ENCODE peak calls at places on chromosomes 3 and 15, in ten cellular contexts. One of them, this sample, is unnamed.

GRCh38 chr3:159839561-159840379 is 148.9 kb upstream of the IL12A start:
- DNase-seq in GM10248: no peak
- DNase-seq in A549: no peak
- DNase-seq in Panc1: no peak
- DNase-seq in RWPE1: no peak
- DNase-seq in heart left ventricle: no peak
- DNase-seq in AG09309: no peak
- DNase-seq in HFF-Myc: no peak
- DNase-seq in endothelial cell of umbilical vein: no peak
- DNase-seq in left ventricle myocardium inferior: peak
- DNase-seq in this sample: peak

GRCh38 chr15:31471731-31472430 is 145.2 kb downstream of the KLF13 start:
- DNase-seq in GM10248: no peak
- DNase-seq in A549: no peak
- DNase-seq in Panc1: no peak
- DNase-seq in RWPE1: no peak
- DNase-seq in heart left ventricle: no peak
- DNase-seq in AG09309: peak
- DNase-seq in HFF-Myc: peak
- DNase-seq in endothelial cell of umbilical vein: no peak
- DNase-seq in left ventricle myocardium inferior: no peak
- DNase-seq in this sample: no peak

GRCh38 chr15:76376816-76377215 is 40.2 kb downstream of the ISL2 start:
- DNase-seq in GM10248: no peak
- DNase-seq in A549: no peak
- DNase-seq in Panc1: no peak
- DNase-seq in RWPE1: no peak
- DNase-seq in heart left ventricle: no peak
- DNase-seq in AG09309: no peak
- DNase-seq in HFF-Myc: no peak
- DNase-seq in endothelial cell of umbilical vein: no peak
- DNase-seq in left ventricle myocardium inferior: no peak
- DNase-seq in this sample: peak

GRCh38 chr3:63325386-63325785 is 47.3 kb downstream of the SYNPR start:
- DNase-seq in GM10248: no peak
- DNase-seq in A549: no peak
- DNase-seq in Panc1: no peak
- DNase-seq in RWPE1: no peak
- DNase-seq in heart left ventricle: no peak
- DNase-seq in AG09309: no peak
- DNase-seq in HFF-Myc: no peak
- DNase-seq in endothelial cell of umbilical vein: no peak
- DNase-seq in left ventricle myocardium inferior: no peak
- DNase-seq in this sample: no peak

GRCh38 chr3:115789480-115789879 is 166.2 kb downstream of the GAP43 start:
- DNase-seq in GM10248: no peak
- DNase-seq in A549: no peak
- DNase-seq in Panc1: no peak
- DNase-seq in RWPE1: no peak
- DNase-seq in heart left ventricle: no peak
- DNase-seq in AG09309: no peak
- DNase-seq in HFF-Myc: no peak
- DNase-seq in endothelial cell of umbilical vein: no peak
- DNase-seq in left ventricle myocardium inferior: no peak
- DNase-seq in this sample: no peak

GRCh38 chr3:186953011-186953487 is 22.7 kb downstream of the ST6GAL1 start:
- DNase-seq in GM10248: no peak
- DNase-seq in A549: no peak
- DNase-seq in Panc1: no peak
- DNase-seq in RWPE1: no peak
- DNase-seq in heart left ventricle: no peak
- DNase-seq in AG09309: no peak
- DNase-seq in HFF-Myc: no peak
- DNase-seq in endothelial cell of umbilical vein: peak
- DNase-seq in left ventricle myocardium inferior: no peak
- DNase-seq in this sample: no peak

GRCh38 chr3:81216192-81216591 is 545.3 kb downstream of the GBE1 start:
- DNase-seq in GM10248: no peak
- DNase-seq in A549: no peak
- DNase-seq in Panc1: no peak
- DNase-seq in RWPE1: peak
- DNase-seq in heart left ventricle: no peak
- DNase-seq in AG09309: no peak
- DNase-seq in HFF-Myc: no peak
- DNase-seq in endothelial cell of umbilical vein: peak
- DNase-seq in left ventricle myocardium inferior: no peak
- DNase-seq in this sample: peak

GRCh38 chr3:11907667-11908660 is 61.3 kb upstream of the TAMM41 start:
- DNase-seq in GM10248: no peak
- DNase-seq in A549: no peak
- DNase-seq in Panc1: no peak
- DNase-seq in RWPE1: no peak
- DNase-seq in heart left ventricle: no peak
- DNase-seq in AG09309: no peak
- DNase-seq in HFF-Myc: no peak
- DNase-seq in endothelial cell of umbilical vein: no peak
- DNase-seq in left ventricle myocardium inferior: no peak
- DNase-seq in this sample: no peak

GRCh38 chr15:89307791-89308190 is 26.8 kb downstream of the POLG start:
- DNase-seq in GM10248: no peak
- DNase-seq in A549: no peak
- DNase-seq in Panc1: no peak
- DNase-seq in RWPE1: no peak
- DNase-seq in heart left ventricle: no peak
- DNase-seq in AG09309: peak
- DNase-seq in HFF-Myc: no peak
- DNase-seq in endothelial cell of umbilical vein: no peak
- DNase-seq in left ventricle myocardium inferior: no peak
- DNase-seq in this sample: no peak

GRCh38 chr15:71588746-71589145 is 221.6 kb upstream of the NR2E3 start:
- DNase-seq in GM10248: no peak
- DNase-seq in A549: peak
- DNase-seq in Panc1: no peak
- DNase-seq in RWPE1: peak
- DNase-seq in heart left ventricle: no peak
- DNase-seq in AG09309: no peak
- DNase-seq in HFF-Myc: peak
- DNase-seq in endothelial cell of umbilical vein: no peak
- DNase-seq in left ventricle myocardium inferior: no peak
- DNase-seq in this sample: no peak

GRCh38 chr15:82850242-82850591 is 40.8 kb downstream of the WHAMM start:
- DNase-seq in GM10248: no peak
- DNase-seq in A549: no peak
- DNase-seq in Panc1: no peak
- DNase-seq in RWPE1: no peak
- DNase-seq in heart left ventricle: no peak
- DNase-seq in AG09309: no peak
- DNase-seq in HFF-Myc: no peak
- DNase-seq in endothelial cell of umbilical vein: no peak
- DNase-seq in left ventricle myocardium inferior: no peak
- DNase-seq in this sample: no peak

GRCh38 chr15:25795712-25796111 is 67.4 kb downstream of the ATP10A start:
- DNase-seq in GM10248: no peak
- DNase-seq in A549: no peak
- DNase-seq in Panc1: no peak
- DNase-seq in RWPE1: no peak
- DNase-seq in heart left ventricle: no peak
- DNase-seq in AG09309: no peak
- DNase-seq in HFF-Myc: no peak
- DNase-seq in endothelial cell of umbilical vein: no peak
- DNase-seq in left ventricle myocardium inferior: no peak
- DNase-seq in this sample: no peak
- TF ChIP-seq CTCF in GM10248: no peak
- TF ChIP-seq CTCF in A549: no peak
- TF ChIP-seq CTCF in Panc1: no peak
- TF ChIP-seq CTCF in RWPE1: no peak
- TF ChIP-seq CTCF in heart left ventricle: no peak
- TF ChIP-seq CTCF in AG09309: no peak
- TF ChIP-seq CTCF in HFF-Myc: no peak
- TF ChIP-seq CTCF in endothelial cell of umbilical vein: no peak
- TF ChIP-seq CTCF in left ventricle myocardium inferior: no peak
- TF ChIP-seq CTCF in this sample: no peak

DNA sequence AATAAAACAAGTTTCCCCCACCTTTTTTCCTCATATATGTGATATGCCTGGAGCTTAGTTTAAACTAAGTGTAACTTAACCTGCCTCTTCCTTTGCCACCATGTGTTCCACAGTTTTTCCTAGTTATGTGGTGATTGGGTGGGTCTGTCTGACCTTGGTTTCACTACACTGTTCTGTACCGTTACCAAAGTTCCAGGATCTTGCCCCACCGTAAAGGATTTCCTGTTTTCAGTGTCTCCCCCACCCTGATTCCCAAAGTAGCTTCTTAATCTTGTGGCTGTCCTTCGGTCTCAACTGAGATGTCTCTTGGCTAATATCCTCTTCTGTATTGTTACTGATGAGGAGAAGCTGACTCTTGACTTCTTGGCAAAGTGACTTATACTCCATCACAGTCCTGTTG is 6.4 kb upstream of the MGA start:
- DNase-seq in GM10248: no peak
- DNase-seq in A549: no peak
- DNase-seq in Panc1: no peak
- DNase-seq in RWPE1: no peak
- DNase-seq in heart left ventricle: no peak
- DNase-seq in AG09309: no peak
- DNase-seq in HFF-Myc: no peak
- DNase-seq in endothelial cell of umbilical vein: no peak
- DNase-seq in left ventricle myocardium inferior: no peak
- DNase-seq in this sample: no peak
- TF ChIP-seq CTCF in GM10248: no peak
- TF ChIP-seq CTCF in A549: no peak
- TF ChIP-seq CTCF in Panc1: no peak
- TF ChIP-seq CTCF in RWPE1: no peak
- TF ChIP-seq CTCF in heart left ventricle: no peak
- TF ChIP-seq CTCF in AG09309: no peak
- TF ChIP-seq CTCF in HFF-Myc: no peak
- TF ChIP-seq CTCF in endothelial cell of umbilical vein: no peak
- TF ChIP-seq CTCF in left ventricle myocardium inferior: no peak
- TF ChIP-seq CTCF in this sample: no peak

DNA sequence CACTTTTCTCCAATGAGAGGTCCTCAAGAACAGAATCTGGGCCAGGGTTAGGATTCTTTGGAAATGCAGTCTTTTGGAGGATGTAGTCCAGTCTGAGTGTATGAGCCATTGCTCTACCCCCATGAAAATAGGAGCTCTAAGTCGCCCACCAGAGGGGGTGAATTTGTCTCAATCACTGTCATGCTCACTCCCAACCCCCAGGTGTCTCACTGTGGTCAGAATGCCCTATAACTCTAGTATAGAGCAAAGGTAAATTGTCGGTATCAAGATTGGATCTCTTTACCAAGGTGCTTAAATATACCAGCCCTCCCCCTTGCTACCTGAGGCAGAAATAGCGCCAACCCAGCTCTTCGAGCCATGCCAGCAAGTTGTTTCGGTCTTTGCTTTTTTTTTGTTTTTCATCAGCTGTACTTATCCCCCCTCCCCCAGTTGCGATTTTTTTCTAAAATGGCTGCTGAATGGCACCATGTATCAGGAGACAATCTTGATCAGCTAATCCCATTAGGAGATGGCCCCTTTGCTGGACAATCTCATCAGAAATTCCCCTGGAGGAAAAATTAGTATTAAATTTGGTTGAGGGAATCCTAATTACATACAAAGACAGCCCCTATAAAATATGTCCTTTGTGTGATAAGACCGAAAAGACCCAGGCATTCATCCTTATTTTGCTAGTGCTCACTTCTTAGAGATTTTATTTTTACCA is 130.7 kb downstream of the EBLN2 start:
- DNase-seq in GM10248: no peak
- DNase-seq in A549: no peak
- DNase-seq in Panc1: no peak
- DNase-seq in RWPE1: no peak
- DNase-seq in heart left ventricle: no peak
- DNase-seq in AG09309: no peak
- DNase-seq in HFF-Myc: no peak
- DNase-seq in endothelial cell of umbilical vein: no peak
- DNase-seq in left ventricle myocardium inferior: no peak
- DNase-seq in this sample: no peak
- TF ChIP-seq CTCF in GM10248: no peak
- TF ChIP-seq CTCF in A549: no peak
- TF ChIP-seq CTCF in Panc1: peak
- TF ChIP-seq CTCF in RWPE1: no peak
- TF ChIP-seq CTCF in heart left ventricle: no peak
- TF ChIP-seq CTCF in AG09309: peak
- TF ChIP-seq CTCF in HFF-Myc: peak
- TF ChIP-seq CTCF in endothelial cell of umbilical vein: no peak
- TF ChIP-seq CTCF in left ventricle myocardium inferior: peak
- TF ChIP-seq CTCF in this sample: no peak

GRCh38 chr3:113086506-113087461 is 96.0 kb downstream of the GTPBP8 start:
- DNase-seq in GM10248: no peak
- DNase-seq in A549: peak
- DNase-seq in Panc1: no peak
- DNase-seq in RWPE1: no peak
- DNase-seq in heart left ventricle: no peak
- DNase-seq in AG09309: no peak
- DNase-seq in HFF-Myc: peak
- DNase-seq in endothelial cell of umbilical vein: no peak
- DNase-seq in left ventricle myocardium inferior: no peak
- DNase-seq in this sample: no peak
- TF ChIP-seq CTCF in GM10248: no peak
- TF ChIP-seq CTCF in A549: peak
- TF ChIP-seq CTCF in Panc1: no peak
- TF ChIP-seq CTCF in RWPE1: no peak
- TF ChIP-seq CTCF in heart left ventricle: no peak
- TF ChIP-seq CTCF in AG09309: peak
- TF ChIP-seq CTCF in HFF-Myc: no peak
- TF ChIP-seq CTCF in endothelial cell of umbilical vein: no peak
- TF ChIP-seq CTCF in left ventricle myocardium inferior: no peak
- TF ChIP-seq CTCF in this sample: no peak

DNA sequence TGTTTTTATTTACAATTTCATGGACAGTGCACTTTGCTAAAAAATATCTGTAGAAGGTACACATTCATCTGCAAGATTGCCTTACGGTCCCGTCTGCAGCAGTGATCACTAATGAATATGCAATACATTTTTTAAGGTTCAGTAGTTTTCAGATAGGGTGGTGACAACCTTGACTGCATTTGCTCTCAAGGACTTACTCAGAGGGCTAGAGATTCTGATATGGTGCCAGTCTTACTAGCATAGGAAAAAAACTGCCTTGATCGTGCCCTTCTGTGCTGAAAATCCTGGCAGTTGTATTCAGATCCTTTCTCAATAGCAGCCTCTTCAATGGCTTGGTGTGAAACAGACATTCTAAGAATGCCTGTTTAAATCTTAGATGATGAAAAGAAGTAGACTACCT is 412.0 kb upstream of the CCDC54 start:
- DNase-seq in GM10248: no peak
- DNase-seq in A549: no peak
- DNase-seq in Panc1: no peak
- DNase-seq in RWPE1: no peak
- DNase-seq in heart left ventricle: no peak
- DNase-seq in AG09309: no peak
- DNase-seq in HFF-Myc: no peak
- DNase-seq in endothelial cell of umbilical vein: no peak
- DNase-seq in left ventricle myocardium inferior: no peak
- DNase-seq in this sample: no peak
- TF ChIP-seq CTCF in GM10248: no peak
- TF ChIP-seq CTCF in A549: no peak
- TF ChIP-seq CTCF in Panc1: no peak
- TF ChIP-seq CTCF in RWPE1: no peak
- TF ChIP-seq CTCF in heart left ventricle: no peak
- TF ChIP-seq CTCF in AG09309: no peak
- TF ChIP-seq CTCF in HFF-Myc: no peak
- TF ChIP-seq CTCF in endothelial cell of umbilical vein: no peak
- TF ChIP-seq CTCF in left ventricle myocardium inferior: no peak
- TF ChIP-seq CTCF in this sample: no peak

This sample was measured in cardiac muscle cell.